ENCODE peak calls at places on chromosomes 13 and 19, in eight cellular contexts. D, M, T, Z, C, I, Y and K are unnamed samples.

GRCh38 chr13:60095300-60095699 is 68.4 kb downstream of the DIAPH3 start:
- DNase-seq in M (no peak), Y (no peak), D (no peak), C (no peak), Z (no peak), I (no peak), T (no peak), K (no peak)

GRCh38 chr13:62524498-62524897 is 1108.8 kb upstream of the PCDH20 start:
- DNase-seq in Z (no peak), I (no peak), T (no peak), M (no peak), C (no peak), Y (no peak), D (no peak), K (no peak)

GRCh38 chr13:51729853-51730553 is 74.0 kb downstream of the DHRS12 start:
- DNase-seq in M (peak; percentile 28), Z (no peak), I (no peak), T (peak; percentile 90), Y (peak; percentile 79), D (peak; percentile 86), C (no peak), K (no peak)

GRCh38 chr13:26601669-26602068 is 44.2 kb downstream of the WASF3 start:
- DNase-seq in Y (peak; percentile 27), Z (no peak), I (no peak), M (no peak), D (peak; percentile 73), C (no peak), T (peak; percentile 24), K (no peak)

GRCh38 chr13:72536668-72537399 is 190.6 kb downstream of the MZT1 start:
- DNase-seq in D (no peak), I (no peak), Y (no peak), T (no peak), Z (no peak), M (no peak), C (no peak), K (no peak)

GRCh38 chr19:35693422-35693821 is 10.9 kb upstream of the ZBTB32 start:
- DNase-seq in I (no peak), Z (no peak), C (no peak), D (no peak), Y (no peak), M (no peak), T (no peak), K (no peak)

GRCh38 chr19:34366670-34367423 is 1.9 kb downstream of the GPI start:
- DNase-seq in M (no peak), Z (no peak), C (no peak), I (no peak), T (peak; percentile 84), D (peak; percentile 77), Y (peak; percentile 10), K (no peak)

GRCh38 chr19:34461375-34462100 is 20.0 kb upstream of the WTIP start:
- DNase-seq in I (no peak), Z (no peak), M (peak; percentile 34), C (no peak), D (peak; percentile 73), T (no peak), Y (no peak), K (no peak)

GRCh38 chr19:48540110-48540509 is 11.9 kb upstream of the SULT2B1 start:
- DNase-seq in Z (no peak), D (no peak), I (no peak), Y (no peak), T (no peak), M (no peak), C (no peak), K (no peak)

GRCh38 chr13:102035969-102036368 is 365.9 kb downstream of the FGF14 start:
- DNase-seq in Z (no peak), I (no peak), C (no peak), T (no peak), M (no peak), D (no peak), Y (no peak), K (no peak)

GRCh38 chr13:65600702-65601101 is 1629.4 kb downstream of the PCDH9 start:
- DNase-seq in C (no peak), I (no peak), M (no peak), D (peak; percentile 32), Z (no peak), Y (no peak), T (peak; percentile 49), K (no peak)

GRCh38 chr13:33205804-33206221 is 79.7 kb downstream of the STARD13 start:
- DNase-seq in D (peak; percentile 46), C (no peak), M (no peak), I (no peak), Z (no peak), T (peak; percentile 52), Y (peak; percentile 14), K (no peak)

GRCh38 chr19:57110592-57111328 is 9.0 kb upstream of the USP29 start:
- DNase-seq in C (no peak), T (no peak), M (no peak), I (no peak), D (no peak), Z (no peak), Y (no peak), K (no peak)

GRCh38 chr19:16876904-16877361 is 11.9 kb upstream of the F2RL3 start:
- DNase-seq in Y (no peak), T (no peak), C (no peak), I (no peak), M (no peak), Z (no peak), D (no peak), K (no peak)

GRCh38 chr13:89701913-89702312 is 1645.6 kb upstream of the MIR17HG start:
- DNase-seq in T (no peak), I (no peak), M (no peak), D (no peak), Z (no peak), C (no peak), Y (no peak), K (no peak)

GRCh38 chr13:30105381-30105780 is 202.0 kb downstream of the KATNAL1 start:
- DNase-seq in Z (no peak), M (no peak), I (no peak), Y (no peak), D (no peak), C (no peak), T (no peak), K (no peak)

GRCh38 chr19:411723-412355 is 2.9 kb upstream of the C2CD4C start:
- DNase-seq in I (peak; percentile 4), C (peak; percentile 37), M (no peak), T (no peak), D (no peak), Z (no peak), Y (no peak), K (no peak)

GRCh38 chr19:5585461-5586299 is 17.9 kb upstream of the TINCR start:
- DNase-seq in T (no peak), Y (peak; percentile 51), Z (no peak), I (no peak), C (peak; percentile 53), D (no peak), M (no peak), K (no peak)

GRCh38 chr19:53579518-53579917 is 41.6 kb downstream of the ZNF331 start:
- DNase-seq in Z (no peak), T (no peak), C (no peak), D (no peak), Y (no peak), I (no peak), M (no peak), K (no peak)

GRCh38 chr19:5624154-5624663 is 1.3 kb downstream of the SAFB start:
- DNase-seq in Y (peak; percentile 20), Z (no peak), I (no peak), T (peak; percentile 48), D (peak; percentile 53), C (peak; percentile 49), M (no peak), K (no peak)

GRCh38 chr13:75585153-75585552 is 35.6 kb downstream of the UCHL3 start:
- DNase-seq in Z (no peak), D (no peak), I (no peak), Y (no peak), M (no peak), C (no peak), T (no peak), K (no peak)
- TF ChIP-seq CTCF in Z (no peak), D (no peak), I (no peak), Y (no peak), M (no peak), C (no peak), T (no peak), K (no peak)

DNA sequence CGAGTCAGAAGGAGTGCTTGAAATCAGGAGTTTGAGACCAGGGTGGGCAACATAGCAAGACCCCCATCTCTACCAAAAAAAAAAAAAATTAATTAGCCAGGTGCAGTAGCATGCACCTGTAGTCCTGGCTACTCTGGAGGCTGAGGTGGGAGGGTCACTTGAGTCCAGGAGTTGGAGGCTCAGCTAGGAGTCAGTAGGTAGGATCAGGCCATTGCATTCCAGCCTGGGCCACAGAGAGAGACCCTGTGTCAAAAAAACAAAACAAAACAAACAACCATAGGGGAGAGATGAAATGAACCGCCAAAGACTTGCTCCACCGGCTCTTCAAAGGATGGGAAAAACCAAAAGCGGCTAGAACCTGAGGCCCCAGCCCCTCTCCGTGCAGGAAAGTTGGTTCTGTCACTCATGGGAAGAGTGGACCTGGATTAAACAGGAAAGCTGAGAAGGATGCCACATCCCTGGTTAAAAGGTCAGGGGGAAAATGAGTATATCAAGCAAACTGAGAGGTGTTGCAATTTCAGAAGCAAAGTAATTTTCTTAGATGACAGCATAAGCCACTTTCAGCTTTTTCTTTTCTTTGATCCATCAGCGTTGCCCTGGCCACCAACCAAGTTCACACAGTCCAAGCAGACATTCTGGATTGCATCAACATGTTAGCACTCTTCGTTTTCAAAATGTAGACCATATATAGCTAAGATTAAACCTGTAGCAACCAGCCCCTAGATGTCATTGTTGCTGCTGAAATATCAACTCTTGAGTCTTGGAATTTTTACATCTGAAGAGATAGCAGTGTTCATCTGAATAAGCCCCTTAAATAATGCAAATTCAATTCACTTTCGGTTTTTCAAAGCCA is 8.9 kb upstream of the ZNF507 start:
- DNase-seq in M (no peak), Z (no peak), Y (peak; percentile 27), C (no peak), D (peak; percentile 44), T (peak; percentile 83), I (no peak), K (no peak)
- TF ChIP-seq CTCF in M (no peak), Z (no peak), Y (no peak), C (no peak), D (peak; percentile 30), T (peak; percentile 34), I (no peak), K (no peak)

DNA sequence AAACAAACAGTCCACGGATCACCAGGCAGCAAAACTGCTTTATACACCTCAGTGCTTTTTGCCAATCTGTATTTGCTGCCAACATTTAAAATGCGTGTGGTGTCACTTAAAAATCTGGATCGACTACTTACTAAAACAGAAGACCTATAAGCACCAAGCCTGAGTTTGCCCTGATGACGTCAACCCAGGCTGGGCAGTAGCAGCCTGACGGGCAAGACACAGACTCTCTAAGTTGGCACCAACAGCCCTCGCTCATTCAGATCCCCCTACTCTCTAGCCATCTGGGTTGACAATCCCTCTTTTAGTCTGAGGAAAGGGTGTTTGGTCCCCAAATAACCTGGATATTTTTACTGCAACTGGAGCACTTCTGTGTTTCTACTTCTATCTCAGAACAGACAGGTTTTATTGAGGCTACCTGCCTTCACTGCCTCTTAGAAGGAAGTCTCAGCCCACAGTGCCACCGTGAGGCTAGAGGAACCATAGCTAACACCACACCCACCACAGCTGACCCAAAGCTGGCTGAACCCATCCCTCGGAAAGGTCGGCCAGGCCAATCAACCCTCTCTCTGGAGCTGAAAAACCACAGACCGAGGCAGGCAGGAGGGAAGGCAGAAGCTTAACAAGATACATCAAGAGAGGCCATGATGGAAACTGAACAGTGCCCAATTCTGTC is 6.9 kb downstream of the SUGP2 start:
- DNase-seq in I (no peak), C (no peak), M (no peak), Y (peak; percentile 42), D (no peak), T (peak; percentile 10), Z (no peak), K (no peak)
- TF ChIP-seq CTCF in I (no peak), C (no peak), M (no peak), Y (peak; percentile 59), D (no peak), T (no peak), Z (no peak), K (no peak)

GRCh38 chr13:99806671-99807070 is 164.9 kb downstream of the ZIC5 start:
- DNase-seq in I (no peak), Y (no peak), T (no peak), Z (no peak), M (no peak), D (peak; percentile 15), C (no peak), K (no peak)
- TF ChIP-seq CTCF in I (no peak), Y (no peak), T (no peak), Z (no peak), M (no peak), D (no peak), C (no peak), K (no peak)